ENCODE peak calls at places on chromosomes 12 and 14, in nine cellular contexts. F is IMR-90; I is amniotic stem cell; M is EL; L is stimulated activated CD4-positive, alpha-beta T cell treated with anti-CD3 and anti-CD28 coated beads, Interleukin-1b, Interleukin-23, amount 100 ng/mL, for 1 hour; P is GM12892; J is Caco-2; Y is globus pallidus; N is activated B cell treated with CpG ODN at 0.5 μM for 24 hours. E is an unnamed sample.

GRCh38 chr12:89357297-89357730 is 5.0 kb upstream of the DUSP6 start:
- DNase-seq in N (no peak), P (no peak), M (no peak), L (no peak), F (no peak), I (no peak), J (peak; percentile 69), Y (no peak), E (no peak)

GRCh38 chr14:77909911-77910310 is 110.0 kb downstream of the ADCK1 start:
- DNase-seq in M (no peak), I (no peak), L (no peak), N (no peak), Y (peak; percentile 60), F (no peak), J (no peak), P (no peak), E (no peak)

GRCh38 chr14:77782202-77782601 is 17.7 kb upstream of the ADCK1 start:
- DNase-seq in N (no peak), L (no peak), F (peak; percentile 39), M (no peak), Y (no peak), I (no peak), P (no peak), J (no peak), E (peak; percentile 24)

GRCh38 chr12:2976581-2976996 is 17.4 kb downstream of the TEAD4 start:
- DNase-seq in J (no peak), F (no peak), I (no peak), L (no peak), P (no peak), N (no peak), M (no peak), Y (no peak), E (no peak)

GRCh38 chr14:74507085-74507484 is 13.5 kb downstream of the ISCA2 start:
- DNase-seq in N (no peak), F (no peak), I (no peak), P (no peak), M (no peak), L (no peak), Y (no peak), J (no peak), E (no peak)

GRCh38 chr12:21710944-21711343 is 53.3 kb upstream of the LDHB start:
- DNase-seq in I (no peak), Y (no peak), N (no peak), L (no peak), F (no peak), P (no peak), J (no peak), M (peak; percentile 38), E (peak; percentile 79)

GRCh38 chr12:2324375-2324774 is 271.6 kb downstream of the CACNA1C start:
- DNase-seq in F (no peak), M (no peak), P (no peak), L (no peak), N (no peak), I (no peak), J (no peak), Y (no peak), E (no peak)

GRCh38 chr14:77603654-77604270 is 12.7 kb downstream of the SPTLC2 start:
- DNase-seq in M (no peak), N (no peak), F (no peak), L (no peak), I (no peak), Y (no peak), P (no peak), J (peak; percentile 25), E (no peak)

GRCh38 chr14:95464103-95464502 is 52.3 kb downstream of the SYNE3 start:
- DNase-seq in F (no peak), Y (no peak), I (no peak), J (no peak), M (no peak), P (no peak), N (no peak), L (no peak), E (no peak)

GRCh38 chr14:43901950-43902349 is 605.1 kb downstream of the FSCB start:
- DNase-seq in L (no peak), I (no peak), P (no peak), F (no peak), J (no peak), Y (no peak), M (no peak), N (no peak), E (no peak)